ENCODE peak calls at places on chromosomes 5 and 9, in five cellular contexts. E, T, C, P and K are unnamed samples.

GRCh38 chr5:140011297-140011802 is 31.7 kb downstream of the NRG2 start:
- DNase-seq in E (no peak), T (no peak), P (peak), C (peak), K (no peak)

GRCh38 chr5:142316051-142316450 is 8.8 kb downstream of the SPRY4 start:
- DNase-seq in E (peak), C (no peak), P (no peak), T (no peak), K (no peak)

GRCh38 chr5:140205216-140205615 is 30.2 kb downstream of the CYSTM1 start:
- DNase-seq in T (no peak), E (no peak), P (no peak), C (no peak), K (no peak)

GRCh38 chr5:174386306-174386705 is 338.1 kb upstream of the MSX2 start:
- DNase-seq in P (no peak), C (no peak), E (no peak), T (no peak), K (no peak)

GRCh38 chr5:121384359-121384758 is 467.3 kb upstream of the FTMT start:
- DNase-seq in C (no peak), P (no peak), T (no peak), E (no peak), K (no peak)

GRCh38 chr5:135966165-135966564 is 11.4 kb upstream of the LECT2 start:
- DNase-seq in C (no peak), E (no peak), P (no peak), T (no peak), K (no peak)

GRCh38 chr5:39013938-39014337 is 60.3 kb downstream of the RICTOR start:
- DNase-seq in C (no peak), P (no peak), T (no peak), E (no peak), K (no peak)

GRCh38 chr9:1709347-1709746 is 305.8 kb upstream of the SMARCA2 start:
- DNase-seq in T (no peak), P (no peak), C (peak), E (peak), K (no peak)

GRCh38 chr5:97090944-97091343 is 51.5 kb downstream of the LIX1 start:
- DNase-seq in C (no peak), E (no peak), T (no peak), P (no peak), K (no peak)

GRCh38 chr5:108917596-108917995 is 169.9 kb downstream of the FER start:
- DNase-seq in E (no peak), P (no peak), C (no peak), T (no peak), K (no peak)

GRCh38 chr5:103674321-103674720 is 111.7 kb upstream of the NUDT12 start:
- DNase-seq in C (no peak), P (no peak), T (no peak), E (no peak), K (no peak)
- TF ChIP-seq SUZ12 in C (no peak), P (no peak), T (no peak), E (no peak), K (no peak)

GRCh38 chr9:107093365-107094060 is 189.6 kb upstream of the RAD23B start:
- DNase-seq in T (no peak), P (no peak), E (no peak), C (no peak), K (no peak)

GRCh38 chr9:107090218-107090617 is 192.9 kb upstream of the RAD23B start:
- DNase-seq in P (no peak), E (no peak), C (no peak), T (no peak), K (no peak)

GRCh38 chr9:107094370-107094769 is 188.7 kb upstream of the RAD23B start:
- DNase-seq in T (no peak), E (no peak), C (no peak), P (no peak), K (no peak)
- TF ChIP-seq SUZ12 in T (no peak), E (no peak), C (no peak), P (no peak), K (no peak)

DNA sequence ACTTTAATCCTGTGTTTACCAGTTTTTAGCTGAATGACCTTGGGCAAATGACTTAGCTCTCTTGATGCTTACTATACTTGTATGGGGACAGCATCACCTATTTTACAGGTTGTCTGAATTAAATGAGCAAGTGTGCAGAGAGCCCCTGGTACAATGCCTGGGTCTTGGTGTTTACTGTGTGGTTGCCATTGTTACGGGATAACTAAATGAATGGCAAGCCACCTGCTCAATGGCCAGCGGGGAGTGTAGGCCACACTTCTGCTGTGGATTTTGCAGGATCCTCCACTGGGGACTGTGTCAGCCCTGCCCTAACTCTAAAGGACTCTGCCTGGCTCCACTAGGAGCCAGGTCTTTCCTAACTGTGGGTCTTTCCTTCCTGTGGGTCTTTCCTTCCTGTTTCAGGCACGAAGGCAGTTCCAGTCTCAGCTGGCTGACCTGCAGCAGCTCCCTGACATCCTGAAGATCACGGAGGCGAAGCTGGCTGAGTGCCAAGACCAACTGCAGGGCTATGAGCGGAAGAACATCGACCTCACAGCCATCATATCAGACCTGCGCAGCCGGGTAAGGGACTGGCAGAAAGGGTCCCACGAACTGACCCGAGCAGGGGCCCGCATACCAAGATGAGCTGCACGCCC is 10.3 kb upstream of the GLE1 start:
- DNase-seq in P (no peak), T (no peak), E (no peak), C (no peak), K (no peak)
- TF ChIP-seq SUZ12 in P (no peak), T (no peak), E (no peak), C (no peak), K (no peak)

GRCh38 chr5:143434261-143435206 is 31.0 kb upstream of the NR3C1 start:
- DNase-seq in C (no peak), T (no peak), E (no peak), P (no peak), K (no peak)

GRCh38 chr5:143437666-143438273 is 34.3 kb upstream of the NR3C1 start:
- DNase-seq in T (no peak), P (no peak), E (no peak), C (no peak), K (no peak)

GRCh38 chr5:143435207-143435657 is 31.7 kb upstream of the NR3C1 start:
- DNase-seq in T (no peak), C (no peak), P (peak), E (no peak), K (no peak)

GRCh38 chr5:143433680-143434079 is 30.2 kb upstream of the NR3C1 start:
- DNase-seq in C (no peak), E (no peak), T (no peak), P (no peak), K (no peak)

DNA sequence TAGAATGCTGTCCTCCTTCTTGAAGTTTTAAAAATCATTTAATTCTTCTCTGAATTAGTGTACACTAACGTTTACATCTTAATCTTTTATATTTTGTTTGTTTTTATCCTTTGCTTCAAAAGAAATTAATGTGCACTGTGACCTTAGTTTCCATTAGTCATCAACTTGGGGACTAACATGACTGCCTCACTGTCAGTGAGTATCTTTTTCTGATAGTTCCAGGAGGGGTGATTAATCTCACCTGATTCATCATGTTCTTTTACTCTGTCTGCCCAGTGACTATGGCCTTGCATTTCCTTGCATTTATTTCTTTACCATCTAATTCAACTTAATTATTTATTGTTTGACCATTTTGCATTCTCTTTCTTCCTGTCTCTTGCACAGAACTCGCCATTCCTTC is 33.4 kb upstream of the NR3C1 start:
- DNase-seq in E (no peak), T (no peak), P (no peak), C (no peak), K (no peak)
- TF ChIP-seq SUZ12 in E (no peak), T (no peak), P (no peak), C (no peak), K (no peak)

DNA sequence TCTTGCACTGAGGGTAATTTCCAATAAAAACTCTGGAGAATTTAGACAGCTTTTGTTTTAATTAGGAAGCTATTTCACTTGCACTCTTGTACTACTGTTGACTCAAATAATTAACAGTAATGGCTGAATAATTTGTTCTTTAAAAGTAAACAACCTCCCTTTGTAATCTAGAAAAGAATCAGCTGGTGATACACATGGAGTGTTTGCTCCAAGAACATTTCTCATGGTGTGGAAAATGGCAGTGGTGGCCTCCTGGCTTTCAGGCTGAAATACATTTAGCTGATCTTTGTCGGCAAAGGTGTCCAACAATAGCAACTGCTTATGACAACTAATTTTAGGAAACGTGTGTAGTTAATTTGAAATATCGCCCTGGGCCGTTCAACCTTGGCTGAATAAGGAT is 129.3 kb downstream of the C9orf152 start:
- DNase-seq in C (no peak), P (no peak), E (no peak), T (no peak), K (no peak)
- TF ChIP-seq SUZ12 in C (no peak), P (no peak), E (no peak), T (no peak), K (no peak)

GRCh38 chr5:138752341-138752950 is 779 bp upstream of the CTNNA1 start:
- DNase-seq in C (peak), P (no peak), T (peak), E (peak), K (peak)

GRCh38 chr5:138752951-138753793 is at the start of gene CTNNA1:
- DNase-seq in P (no peak), C (peak), T (peak), E (peak), K (peak)

GRCh38 chr5:138755084-138755748 is 2.0 kb downstream of the CTNNA1 start:
- DNase-seq in C (no peak), E (no peak), P (peak), T (no peak), K (no peak)

GRCh38 chr5:138754699-138755057 is 1.5 kb downstream of the CTNNA1 start:
- DNase-seq in E (no peak), P (no peak), T (no peak), C (no peak), K (no peak)

GRCh38 chr5:138753794-138754698 is 821 bp downstream of the CTNNA1 start:
- DNase-seq in E (peak), C (peak), T (peak), P (no peak), K (peak)
- TF ChIP-seq SUZ12 in E (no peak), C (no peak), T (no peak), P (no peak), K (no peak)

GRCh38 chr9:638152-638551 is 203.3 kb upstream of the DMRT1 start:
- DNase-seq in P (no peak), E (no peak), T (no peak), C (no peak), K (no peak)
- TF ChIP-seq SUZ12 in P (no peak), E (no peak), T (no peak), C (no peak), K (no peak)

GRCh38 chr5:87845734-87846133 is 422.9 kb downstream of the TMEM161B start:
- DNase-seq in C (no peak), P (no peak), E (no peak), T (no peak), K (no peak)

GRCh38 chr5:87844866-87845265 is 423.8 kb downstream of the TMEM161B start:
- DNase-seq in P (no peak), C (no peak), E (no peak), T (no peak), K (no peak)

GRCh38 chr5:87853541-87853940 is 415.1 kb downstream of the TMEM161B start:
- DNase-seq in P (no peak), E (no peak), C (no peak), T (no peak), K (no peak)

GRCh38 chr5:87851603-87852002 is 417.0 kb downstream of the TMEM161B start:
- DNase-seq in T (no peak), E (no peak), P (no peak), C (no peak), K (no peak)

GRCh38 chr5:87850843-87851242 is 417.8 kb downstream of the TMEM161B start:
- DNase-seq in E (no peak), T (no peak), C (no peak), P (peak), K (no peak)
- TF ChIP-seq SUZ12 in E (no peak), T (no peak), C (no peak), P (no peak), K (no peak)

GRCh38 chr9:21524099-21524830 is 42.2 kb upstream of the IFNE start:
- DNase-seq in E (no peak), T (no peak), P (no peak), C (no peak), K (no peak)

GRCh38 chr9:21525174-21525573 is 43.1 kb upstream of the IFNE start:
- DNase-seq in T (no peak), P (no peak), E (no peak), C (no peak), K (no peak)

GRCh38 chr9:21528123-21528808 is 46.2 kb upstream of the IFNE start:
- DNase-seq in E (no peak), T (no peak), P (no peak), C (no peak), K (no peak)

GRCh38 chr9:21523021-21524014 is 41.2 kb upstream of the IFNE start:
- DNase-seq in T (no peak), C (no peak), E (no peak), P (no peak), K (no peak)

DNA sequence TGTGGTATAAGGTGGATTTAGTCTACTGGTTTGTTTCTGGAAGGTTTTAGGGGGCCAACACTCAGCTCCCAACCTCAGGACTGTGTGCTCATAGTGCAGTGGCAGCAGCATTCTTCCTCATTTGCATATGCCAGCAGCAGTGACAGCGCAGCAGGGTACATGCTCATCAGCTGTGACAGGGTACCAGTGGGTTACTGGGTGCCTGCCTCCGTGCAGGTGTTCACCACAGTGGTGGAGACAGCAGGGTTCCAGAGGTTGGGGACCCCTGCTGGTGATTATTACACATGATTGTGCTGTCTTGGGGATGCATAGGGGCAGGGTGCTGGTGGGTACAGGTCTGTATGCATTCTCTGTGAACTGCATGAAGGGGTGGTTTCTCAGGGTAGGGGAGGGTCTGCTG is 45.5 kb upstream of the IFNE start:
- DNase-seq in E (no peak), T (no peak), P (no peak), C (no peak), K (no peak)
- TF ChIP-seq SUZ12 in E (no peak), T (no peak), P (no peak), C (no peak), K (no peak)

DNA sequence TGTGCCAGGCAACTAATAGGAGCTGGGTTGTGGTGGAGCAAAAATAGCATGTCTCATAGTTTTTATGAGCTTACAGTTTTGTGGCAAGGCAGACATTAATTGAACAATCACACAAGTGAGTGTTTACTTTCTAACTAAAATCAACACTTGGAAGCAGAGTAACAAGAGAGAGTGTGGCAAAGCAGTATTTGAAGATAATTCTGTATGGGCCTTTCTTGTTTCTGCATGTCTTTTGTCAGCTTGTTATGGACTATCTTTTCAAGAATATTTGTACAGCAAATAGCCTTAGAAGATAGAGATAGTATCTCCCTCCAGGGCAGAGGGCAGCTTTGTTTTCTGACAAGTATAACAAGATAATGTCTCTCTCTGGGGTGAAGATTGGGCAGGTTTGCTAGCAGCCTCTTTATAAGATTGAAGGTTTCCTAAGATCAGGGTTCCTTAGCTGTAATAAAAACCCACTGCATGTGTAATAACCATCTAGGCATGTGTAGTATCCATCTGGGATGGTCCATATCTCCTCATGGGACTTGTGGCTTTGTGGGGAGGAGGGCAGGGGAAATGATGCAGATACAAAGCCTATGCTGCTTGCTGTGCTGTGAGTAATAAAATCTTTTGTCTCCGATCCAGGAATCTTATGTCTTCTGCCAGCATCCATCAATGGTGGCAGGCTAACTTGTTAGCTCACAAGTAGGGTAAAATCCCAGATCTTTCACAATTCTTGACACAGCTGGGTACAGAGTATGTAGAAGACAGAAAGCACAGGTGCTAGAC is 479.9 kb downstream of the KDM4C start:
- DNase-seq in T (no peak), E (no peak), P (no peak), C (no peak), K (no peak)
- TF ChIP-seq SUZ12 in T (no peak), E (no peak), P (no peak), C (no peak), K (no peak)